ENCODE peak calls at places on chromosomes 6 and 20, in eight cellular contexts. E is CD8-positive, alpha-beta T cell; L is heart right ventricle; U is PC-3; F is mucosa of descending colon; D is Calu3; P is dorsolateral prefrontal cortex; N is tibial nerve. W is an unnamed sample.

GRCh38 chr6:160995271-160995670 is 3.7 kb downstream of the MAP3K4 start:
- DNase-seq in E (no peak), L (no peak), U (no peak), F (no peak), D (no peak), P (no peak), N (no peak), W (no peak)

GRCh38 chr6:119541132-119541905 is 191.8 kb upstream of the MAN1A1 start:
- DNase-seq in E (no peak), L (no peak), U (peak), F (no peak), D (no peak), P (no peak), N (no peak), W (no peak)

GRCh38 chr6:138272543-138273305 is 54.4 kb upstream of the PBOV1 start:
- DNase-seq in E (no peak), L (no peak), U (no peak), F (no peak), D (no peak), P (no peak), N (no peak), W (no peak)

GRCh38 chr6:13461805-13462204 is 25.6 kb downstream of the GFOD1 start:
- DNase-seq in E (no peak), L (no peak), U (no peak), F (no peak), D (no peak), P (no peak), N (no peak), W (no peak)

GRCh38 chr6:137043710-137044365 is 927 bp downstream of the IL20RA start:
- DNase-seq in E (no peak), L (no peak), U (peak), F (no peak), D (no peak), P (no peak), N (no peak), W (no peak)

GRCh38 chr6:168675933-168676551 is 235.1 kb downstream of the SMOC2 start:
- DNase-seq in E (no peak), L (no peak), U (no peak), F (no peak), D (no peak), P (no peak), N (no peak), W (no peak)

GRCh38 chr6:79671605-79672266 is 40.6 kb downstream of the SH3BGRL2 start:
- DNase-seq in E (peak), L (peak), U (peak), F (peak), D (peak), P (no peak), N (no peak), W (no peak)

GRCh38 chr20:61531553-61532345 is 279.7 kb downstream of the CDH4 start:
- DNase-seq in E (no peak), L (no peak), U (peak), F (peak), D (no peak), P (no peak), N (no peak), W (no peak)

GRCh38 chr20:64068381-64069208 is 5.6 kb downstream of the TCEA2 start:
- DNase-seq in E (no peak), L (no peak), U (no peak), F (no peak), D (no peak), P (no peak), N (no peak), W (no peak)

GRCh38 chr20:64069209-64069613 is 6.2 kb downstream of the TCEA2 start:
- DNase-seq in E (no peak), L (no peak), U (no peak), F (no peak), D (no peak), P (no peak), N (no peak), W (no peak)

GRCh38 chr20:64065973-64066341 is 3.0 kb downstream of the TCEA2 start:
- DNase-seq in E (peak), L (no peak), U (peak), F (no peak), D (peak), P (no peak), N (no peak), W (no peak)

GRCh38 chr20:64066984-64067605 is 4.1 kb downstream of the TCEA2 start:
- DNase-seq in E (no peak), L (no peak), U (no peak), F (no peak), D (no peak), P (no peak), N (no peak), W (no peak)

GRCh38 chr20:64067733-64068307 is 4.8 kb downstream of the TCEA2 start:
- DNase-seq in E (no peak), L (no peak), U (no peak), F (no peak), D (no peak), P (no peak), N (no peak), W (no peak)
- TF ChIP-seq CTCF in E (no peak), L (no peak), U (no peak), F (no peak), D (no peak), P (no peak), N (no peak), W (no peak)

GRCh38 chr6:24666616-24667377 is at the start of the genes ACOT13 and TDP2:
- DNase-seq in E (peak), L (peak), U (peak), F (peak), D (peak), P (peak), N (peak), W (peak)
- TF ChIP-seq CTCF in E (peak), L (peak), U (peak), F (peak), D (peak), P (peak), N (peak), W (no peak)

GRCh38 chr6:117404548-117404947 is 21.2 kb downstream of the ROS1 start:
- DNase-seq in E (no peak), L (no peak), U (peak), F (no peak), D (peak), P (no peak), N (no peak), W (no peak)
- TF ChIP-seq CTCF in E (no peak), L (no peak), U (peak), F (peak), D (peak), P (no peak), N (no peak), W (no peak)

GRCh38 chr20:58237318-58238182 is 9.1 kb upstream of the ANKRD60 start:
- DNase-seq in E (no peak), L (no peak), U (peak), F (no peak), D (no peak), P (no peak), N (no peak), W (no peak)
- TF ChIP-seq CTCF in E (peak), L (no peak), U (peak), F (no peak), D (peak), P (no peak), N (no peak), W (no peak)

DNA sequence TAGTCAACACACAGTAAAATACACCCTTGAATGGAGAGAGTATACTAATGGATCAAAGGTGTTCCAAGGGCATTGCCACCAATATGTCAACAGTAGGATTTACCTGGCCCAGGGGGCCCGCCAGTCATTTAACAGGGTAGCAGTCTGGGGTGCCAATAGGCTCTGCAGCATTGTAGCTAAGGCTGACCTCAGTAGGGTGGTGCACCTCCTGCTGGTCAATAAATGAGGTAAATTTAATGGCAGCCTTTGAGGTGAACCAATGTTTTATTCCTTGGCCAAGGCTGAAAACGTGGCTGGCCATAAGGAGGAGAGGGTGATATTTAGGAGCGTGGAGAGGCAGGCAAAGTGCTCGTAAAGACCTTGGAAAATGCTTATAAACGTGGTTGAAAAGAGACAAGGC is 147.2 kb downstream of the RPS12 start:
- DNase-seq in E (no peak), L (no peak), U (peak), F (no peak), D (no peak), P (no peak), N (no peak), W (no peak)
- TF ChIP-seq CTCF in E (no peak), L (no peak), U (peak), F (no peak), D (no peak), P (no peak), N (no peak), W (no peak)

GRCh38 chr6:129753422-129753821 is 43.4 kb upstream of the ARHGAP18 start:
- DNase-seq in E (no peak), L (no peak), U (no peak), F (no peak), D (no peak), P (no peak), N (no peak), W (no peak)

GRCh38 chr6:129759851-129760595 is 50.0 kb upstream of the ARHGAP18 start:
- DNase-seq in E (no peak), L (no peak), U (no peak), F (no peak), D (no peak), P (no peak), N (no peak), W (no peak)

GRCh38 chr6:129750390-129750789 is 40.4 kb upstream of the ARHGAP18 start:
- DNase-seq in E (no peak), L (no peak), U (no peak), F (no peak), D (no peak), P (no peak), N (no peak), W (no peak)

GRCh38 chr6:129754750-129755149 is 44.8 kb upstream of the ARHGAP18 start:
- DNase-seq in E (no peak), L (no peak), U (no peak), F (no peak), D (no peak), P (no peak), N (no peak), W (no peak)

GRCh38 chr6:129755787-129756186 is 45.8 kb upstream of the ARHGAP18 start:
- DNase-seq in E (no peak), L (no peak), U (no peak), F (no peak), D (no peak), P (no peak), N (no peak), W (no peak)
- TF ChIP-seq CTCF in E (no peak), L (no peak), U (no peak), F (no peak), D (no peak), P (no peak), N (no peak), W (no peak)

GRCh38 chr6:157556671-157557430 is 175.9 kb downstream of the ZDHHC14 start:
- DNase-seq in E (no peak), L (no peak), U (no peak), F (no peak), D (no peak), P (no peak), N (no peak), W (no peak)
- TF ChIP-seq CTCF in E (no peak), L (no peak), U (no peak), F (no peak), D (no peak), P (no peak), N (no peak), W (no peak)

GRCh38 chr20:52104546-52105044 is 87.0 kb downstream of the ZFP64 start:
- DNase-seq in E (no peak), L (no peak), U (no peak), F (no peak), D (no peak), P (no peak), N (no peak), W (no peak)

GRCh38 chr20:52105045-52105572 is 86.5 kb downstream of the ZFP64 start:
- DNase-seq in E (no peak), L (peak), U (no peak), F (no peak), D (no peak), P (no peak), N (no peak), W (no peak)

GRCh38 chr20:52103911-52104545 is 87.6 kb downstream of the ZFP64 start:
- DNase-seq in E (no peak), L (no peak), U (no peak), F (no peak), D (no peak), P (no peak), N (no peak), W (no peak)

GRCh38 chr20:52103469-52103910 is 88.1 kb downstream of the ZFP64 start:
- DNase-seq in E (no peak), L (no peak), U (no peak), F (no peak), D (no peak), P (no peak), N (no peak), W (no peak)

DNA sequence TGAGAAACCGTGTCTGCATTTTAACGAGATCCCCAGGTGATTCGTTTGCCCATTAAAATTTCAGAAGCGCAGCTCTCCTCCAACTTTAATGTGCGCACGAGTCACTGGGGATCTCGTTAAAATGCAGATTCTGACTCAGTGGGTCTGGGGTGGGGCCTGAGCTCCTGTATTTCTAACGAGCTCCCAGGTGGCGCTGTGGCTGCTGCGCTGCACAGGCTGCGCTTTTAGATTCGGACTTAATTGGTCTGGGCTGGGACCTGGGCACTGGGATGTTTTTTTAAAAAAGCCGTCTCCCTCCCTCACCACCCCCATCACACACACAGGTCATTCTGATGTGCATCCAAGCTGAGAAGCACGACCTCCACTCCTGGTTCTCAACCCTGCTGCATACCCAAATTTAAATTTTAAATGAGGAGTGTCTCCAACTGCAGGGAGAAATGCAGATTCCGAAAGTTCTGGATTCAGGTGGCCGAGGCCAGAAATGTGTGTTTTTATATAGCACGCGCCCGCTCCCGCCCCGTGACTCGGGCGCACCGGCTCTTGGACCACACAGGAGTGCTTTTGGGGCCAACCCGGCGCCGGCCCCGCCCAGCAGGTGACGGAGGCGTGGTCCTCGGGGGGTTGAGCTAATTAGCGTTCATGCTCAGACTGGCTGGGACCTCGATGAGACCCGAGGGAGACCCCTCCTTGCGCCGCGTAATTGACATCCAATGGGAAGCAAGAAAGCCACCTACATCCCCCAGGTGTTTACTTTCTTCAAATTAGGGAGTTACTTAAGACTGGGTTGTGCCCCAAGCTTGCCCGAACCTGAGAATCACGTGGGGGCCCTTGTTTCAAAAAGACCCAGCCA is 85.8 kb downstream of the ZFP64 start:
- DNase-seq in E (no peak), L (no peak), U (peak), F (no peak), D (no peak), P (no peak), N (no peak), W (no peak)
- TF ChIP-seq CTCF in E (no peak), L (no peak), U (peak), F (no peak), D (no peak), P (no peak), N (no peak), W (no peak)

W was measured in omental fat pad.